ENCODE peak calls at places on chromosomes 5 and 9, in seven cellular contexts. E is AG09319, J is psoas muscle, T is cortex of kidney, S is SK-N-SH, L is T-helper 2 cell, P is astrocyte of the spinal cord. U is an unnamed sample.

GRCh38 chr5:158698036-158698667 is 401.6 kb downstream of the EBF1 start:
- DNase-seq in E (no peak), J (no peak), T (no peak), S (no peak), L (no peak), P (no peak), U (no peak)

GRCh38 chr9:133199648-133200321 is 9.3 kb downstream of the OBP2B start:
- DNase-seq in E (no peak), J (peak), T (no peak), S (no peak), L (no peak), P (no peak), U (peak)

GRCh38 chr5:141866111-141866510 is 12.1 kb downstream of the PCDH1 start:
- DNase-seq in E (no peak), J (no peak), T (no peak), S (no peak), L (no peak), P (no peak), U (no peak)

GRCh38 chr5:103669615-103670014 is 107.0 kb upstream of the NUDT12 start:
- DNase-seq in E (no peak), J (no peak), T (no peak), S (no peak), L (no peak), P (no peak), U (no peak)

GRCh38 chr5:565782-566445 is 41.7 kb upstream of the SLC9A3 start:
- DNase-seq in E (no peak), J (no peak), T (no peak), S (no peak), L (no peak), P (peak), U (no peak)

GRCh38 chr9:106616946-106617345 is 246.0 kb upstream of the ZNF462 start:
- DNase-seq in E (no peak), J (no peak), T (no peak), S (no peak), L (no peak), P (no peak), U (no peak)

GRCh38 chr5:159106193-159106568 is 6.5 kb upstream of the EBF1 start:
- DNase-seq in E (no peak), J (no peak), T (no peak), S (no peak), L (no peak), P (no peak), U (no peak)

GRCh38 chr9:2362170-2362569 is 259.4 kb upstream of the VLDLR start:
- DNase-seq in E (no peak), J (no peak), T (no peak), S (no peak), L (no peak), P (no peak), U (no peak)

GRCh38 chr9:581673-582497 is 259.6 kb upstream of the DMRT1 start:
- DNase-seq in E (no peak), J (no peak), T (no peak), S (peak), L (no peak), P (no peak), U (no peak)

GRCh38 chr5:127563133-127563532 is 45.7 kb downstream of the PRRC1 start:
- DNase-seq in E (no peak), J (no peak), T (no peak), S (no peak), L (no peak), P (no peak), U (no peak)

U was measured in erythroblast.